ENCODE peak calls at places on chromosomes 2 and 18, in six cellular contexts. B is iPS DF 6.9, S is colonic mucosa, F is ovary, A is A549, Q is pancreas. C is an unnamed sample.

GRCh38 chr2:40095003-40095402 is 315.9 kb upstream of the THUMPD2 start:
- DNase-seq in B (no peak), S (no peak), F (no peak), A (peak; percentile 18), Q (no peak), C (no peak)

GRCh38 chr18:59691046-59691395 is 6.2 kb downstream of the CCBE1 start:
- DNase-seq in B (no peak), S (peak; percentile 28), F (no peak), A (no peak), Q (no peak), C (no peak)

GRCh38 chr2:51981813-51982212 is 949.9 kb upstream of the NRXN1 start:
- DNase-seq in B (no peak), S (no peak), F (no peak), A (peak; percentile 24), Q (no peak), C (no peak)

GRCh38 chr2:203225423-203226039 is 13.3 kb upstream of the CYP20A1 start:
- DNase-seq in B (no peak), S (no peak), F (no peak), A (peak; percentile 36), Q (no peak), C (no peak)

GRCh38 chr18:13566941-13567762 is 159.2 kb downstream of the FAM210A start:
- DNase-seq in B (no peak), S (no peak), F (no peak), A (no peak), Q (peak; percentile 49), C (no peak)

GRCh38 chr18:10017048-10017447 is 103.2 kb downstream of the VAPA start:
- DNase-seq in B (no peak), S (no peak), F (no peak), A (no peak), Q (no peak), C (no peak)

GRCh38 chr18:74252032-74252380 is 39.8 kb downstream of the CYB5A start:
- DNase-seq in B (no peak), S (no peak), F (no peak), A (peak; percentile 20), Q (no peak), C (no peak)

GRCh38 chr2:144267209-144267608 is 252.7 kb downstream of the ZEB2 start:
- DNase-seq in B (no peak), S (no peak), F (no peak), A (no peak), Q (no peak), C (no peak)

GRCh38 chr2:203209538-203209937 is 29.3 kb upstream of the CYP20A1 start:
- DNase-seq in B (no peak), S (no peak), F (no peak), A (no peak), Q (no peak), C (no peak)

GRCh38 chr2:235864746-235865535 is 303.2 kb downstream of the GBX2 start:
- DNase-seq in B (no peak), S (no peak), F (no peak), A (no peak), Q (no peak), C (no peak)

GRCh38 chr18:8720141-8720540 is 14.8 kb downstream of the MTCL1 start:
- DNase-seq in B (no peak), S (no peak), F (no peak), A (no peak), Q (no peak), C (no peak)

GRCh38 chr2:9251154-9252001 is 44.8 kb downstream of the ASAP2 start:
- DNase-seq in B (no peak), S (no peak), F (no peak), A (peak; percentile 81), Q (no peak), C (peak; percentile 43)

DNA sequence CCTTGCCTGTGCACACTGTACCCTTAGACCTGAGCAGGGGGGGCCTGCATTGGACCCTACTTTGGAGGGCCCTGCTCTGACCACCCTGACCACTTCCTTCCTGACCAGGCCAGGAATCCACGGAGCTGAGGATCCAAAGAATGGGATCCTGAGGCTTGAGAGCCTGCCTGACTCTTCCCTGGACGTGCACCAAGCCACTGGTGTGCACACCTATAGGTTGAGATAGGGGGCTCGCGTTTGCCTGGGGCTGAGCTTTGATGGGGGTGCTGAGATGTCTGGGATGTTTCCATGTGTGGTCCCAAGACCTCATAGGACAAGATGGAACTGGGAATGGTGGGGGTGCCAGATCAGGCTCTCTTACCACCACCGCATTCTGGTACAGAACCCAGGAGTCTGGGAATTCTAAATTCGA is 69.6 kb downstream of the TGOLN2 start:
- DNase-seq in B (no peak), S (no peak), F (no peak), A (no peak), Q (no peak), C (no peak)
- H3K4me1 ChIP-seq in B (peaks cover 31% of the 10 kb centered on the region), S (no peaks in the 10 kb centered on the region), F (peaks cover 32% of the 10 kb centered on the region), A (no peaks in the 10 kb centered on the region), Q (peaks cover 14% of the 10 kb centered on the region), C (peaks cover 61% of the 10 kb centered on the region)

GRCh38 chr2:60544980-60545560 is 8.4 kb downstream of the BCL11A start:
- DNase-seq in B (no peak), S (no peak), F (no peak), A (no peak), Q (no peak), C (no peak)

GRCh38 chr2:60539177-60539576 is 14.3 kb downstream of the BCL11A start:
- DNase-seq in B (no peak), S (no peak), F (no peak), A (no peak), Q (no peak), C (no peak)

GRCh38 chr2:60540054-60540453 is 13.4 kb downstream of the BCL11A start:
- DNase-seq in B (no peak), S (no peak), F (no peak), A (no peak), Q (no peak), C (no peak)

GRCh38 chr2:60548844-60549243 is 4.6 kb downstream of the BCL11A start:
- DNase-seq in B (no peak), S (no peak), F (no peak), A (no peak), Q (no peak), C (no peak)

DNA sequence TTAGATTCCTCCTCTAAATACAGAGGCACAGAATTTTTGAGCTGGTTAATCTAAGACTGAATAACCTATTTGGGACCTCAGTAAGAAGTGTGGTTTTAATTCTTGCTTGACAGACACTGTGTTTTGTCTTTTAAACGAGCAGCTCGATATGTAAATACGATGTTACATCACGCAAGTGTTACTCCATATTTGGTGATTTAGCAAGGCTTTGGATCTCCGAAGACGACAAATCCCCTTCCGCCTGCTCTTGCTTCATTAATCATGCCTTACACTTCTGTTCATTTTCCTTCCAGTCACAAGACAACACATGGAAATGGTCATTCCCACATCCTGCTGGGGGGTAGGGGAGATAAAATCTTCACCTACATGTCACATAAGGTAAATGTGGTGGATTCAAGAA is 9.4 kb downstream of the BCL11A start:
- DNase-seq in B (no peak), S (no peak), F (no peak), A (no peak), Q (no peak), C (no peak)
- H3K4me1 ChIP-seq in B (peaks cover 5% of the 10 kb centered on the region), S (peaks cover 8% of the 10 kb centered on the region), F (peaks cover 2% of the 10 kb centered on the region), A (no peaks in the 10 kb centered on the region), Q (peaks cover 6% of the 10 kb centered on the region), C (peaks cover under 1% of the 10 kb centered on the region)

GRCh38 chr2:111042772-111043771 is 77.6 kb upstream of the BCL2L11 start:
- DNase-seq in B (no peak), S (peak; percentile 11), F (no peak), A (no peak), Q (no peak), C (no peak)

GRCh38 chr2:111037136-111037535 is 83.6 kb upstream of the BCL2L11 start:
- DNase-seq in B (no peak), S (no peak), F (no peak), A (no peak), Q (no peak), C (no peak)

GRCh38 chr2:111041398-111042202 is 79.1 kb upstream of the BCL2L11 start:
- DNase-seq in B (no peak), S (peak; percentile 7), F (no peak), A (no peak), Q (no peak), C (no peak)

GRCh38 chr2:111042261-111042660 is 78.5 kb upstream of the BCL2L11 start:
- DNase-seq in B (no peak), S (peak; percentile 9), F (no peak), A (no peak), Q (no peak), C (no peak)

GRCh38 chr2:111039984-111040383 is 80.7 kb upstream of the BCL2L11 start:
- DNase-seq in B (no peak), S (peak; percentile 8), F (no peak), A (no peak), Q (no peak), C (no peak)
- H3K4me1 ChIP-seq in B (no peaks in the 10 kb centered on the region), S (no peaks in the 10 kb centered on the region), F (no peaks in the 10 kb centered on the region), A (no peaks in the 10 kb centered on the region), Q (no peaks in the 10 kb centered on the region), C (no peaks in the 10 kb centered on the region)

GRCh38 chr2:47070920-47071824 is 83.9 kb downstream of the STPG4 start:
- DNase-seq in B (no peak), S (peak; percentile 68), F (peak; percentile 63), A (peak; percentile 52), Q (peak; percentile 72), C (peak; percentile 84)

GRCh38 chr2:47068966-47069627 is 86.0 kb downstream of the STPG4 start:
- DNase-seq in B (no peak), S (no peak), F (no peak), A (no peak), Q (no peak), C (no peak)

GRCh38 chr2:47069628-47070154 is 85.4 kb downstream of the STPG4 start:
- DNase-seq in B (peak; percentile 71), S (peak; percentile 93), F (no peak), A (peak; percentile 73), Q (no peak), C (no peak)

GRCh38 chr2:47072018-47072691 is 83.0 kb downstream of the STPG4 start:
- DNase-seq in B (no peak), S (peak; percentile 57), F (peak; percentile 90), A (peak; percentile 46), Q (peak; percentile 66), C (peak; percentile 82)

GRCh38 chr2:47070155-47070919 is 84.8 kb downstream of the STPG4 start:
- DNase-seq in B (no peak), S (peak; percentile 53), F (peak; percentile 54), A (no peak), Q (no peak), C (no peak)
- H3K4me1 ChIP-seq in B (peaks cover 13% of the 10 kb centered on the region), S (peaks cover 34% of the 10 kb centered on the region), F (peaks cover 39% of the 10 kb centered on the region), A (peaks cover 76% of the 10 kb centered on the region), Q (peaks cover 8% of the 10 kb centered on the region), C (peaks cover 84% of the 10 kb centered on the region)

GRCh38 chr2:37873229-37873628 is 51.9 kb upstream of the RMDN2 start:
- DNase-seq in B (no peak), S (no peak), F (no peak), A (no peak), Q (no peak), C (no peak)
- H3K4me1 ChIP-seq in B (no peaks in the 10 kb centered on the region), S (no peaks in the 10 kb centered on the region), F (peaks cover 5% of the 10 kb centered on the region), A (peaks cover 4% of the 10 kb centered on the region), Q (no peaks in the 10 kb centered on the region), C (no peaks in the 10 kb centered on the region)